ENCODE peak calls at places on chromosome 6, in six cellular contexts. L is left ventricle myocardium superior; W is hepatocyte; N is GM10248; V is CD8-positive, alpha-beta memory T cell; C is mesendoderm. T is an unnamed sample.

GRCh38 chr6:136371117-136371696 is 81.6 kb upstream of the BCLAF1 start:
- DNase-seq in L (no peak), V (no peak), N (no peak), W (no peak), C (no peak), T (no peak)

GRCh38 chr6:33008944-33009861 is at the start of gene HLA-DOA:
- DNase-seq in C (peak; percentile 96), V (peak; percentile 75), L (no peak), N (peak; percentile 97), W (peak; percentile 49), T (peak; percentile 97)

GRCh38 chr6:83413068-83413467 is 17.8 kb downstream of the ME1 start:
- DNase-seq in L (no peak), V (no peak), N (no peak), W (no peak), C (no peak), T (no peak)

GRCh38 chr6:24494726-24495515 is at the start of gene ALDH5A1:
- DNase-seq in V (peak; percentile 85), W (peak; percentile 86), N (peak; percentile 82), L (peak; percentile 84), C (peak; percentile 73), T (peak; percentile 86)

GRCh38 chr6:154509421-154510143 is 903 bp downstream of the CNKSR3 start:
- DNase-seq in V (no peak), W (peak; percentile 56), L (peak; percentile 56), N (peak; percentile 36), C (peak; percentile 48), T (peak; percentile 52)

GRCh38 chr6:26502169-26502568 is 2.1 kb downstream of the BTN1A1 start:
- DNase-seq in N (no peak), V (no peak), W (peak; percentile 20), L (no peak), C (peak; percentile 21), T (no peak)

GRCh38 chr6:79810878-79811277 is 136.5 kb downstream of the ELOVL4 start:
- DNase-seq in N (no peak), V (no peak), C (no peak), W (no peak), L (no peak), T (no peak)

GRCh38 chr6:42104095-42104806 is 38.2 kb downstream of the C6orf132 start:
- DNase-seq in N (peak; percentile 90), C (peak; percentile 88), W (peak; percentile 78), L (peak; percentile 87), V (peak; percentile 75), T (peak; percentile 90)